ENCODE peak calls at places on chromosomes 1 and 21, in five cellular contexts. B is K562, C is HepG2, X is H1, K is GM12878. I is an unnamed sample.

GRCh38 chr1:228282329-228283042 is 74.6 kb downstream of the OBSCN start:
- DNase-seq in X (no peak), K (no peak), B (no peak), C (no peak), I (no peak)

GRCh38 chr21:44870748-44871495 is 2.6 kb downstream of the PTTG1IP start:
- DNase-seq in K (no peak), C (peak), B (no peak), X (no peak), I (no peak)

GRCh38 chr1:182193908-182194550 is 132.5 kb upstream of the ZNF648 start:
- DNase-seq in C (no peak), B (no peak), K (no peak), X (no peak), I (no peak)

GRCh38 chr1:223211323-223211985 is 68.4 kb upstream of the TLR5 start:
- DNase-seq in K (no peak), C (no peak), B (no peak), X (no peak), I (no peak)

GRCh38 chr1:53371851-53372250 is 44.0 kb upstream of the LRP8 start:
- DNase-seq in C (no peak), K (no peak), B (no peak), X (no peak), I (no peak)

GRCh38 chr1:22315315-22316078 is 136.2 kb upstream of the ZBTB40 start:
- DNase-seq in B (no peak), K (no peak), C (no peak), X (no peak), I (no peak)

GRCh38 chr1:236455242-236455641 is 61.2 kb downstream of the EDARADD start:
- DNase-seq in X (no peak), K (no peak), B (no peak), C (no peak), I (no peak)

GRCh38 chr1:94621392-94621791 is 79.8 kb upstream of the F3 start:
- DNase-seq in B (peak), C (no peak), X (no peak), K (no peak), I (peak)

GRCh38 chr1:220604921-220605320 is 77.0 kb downstream of the MARK1 start:
- DNase-seq in K (no peak), B (no peak), X (no peak), C (no peak), I (no peak)

GRCh38 chr1:153597206-153597605 is 15.7 kb downstream of the S100A16 start:
- DNase-seq in C (peak), X (no peak), K (peak), B (no peak), I (peak)

GRCh38 chr1:100866041-100866900 is 28.4 kb downstream of the EXTL2 start:
- DNase-seq in B (peak), X (no peak), K (no peak), C (peak), I (peak)

GRCh38 chr1:187096689-187097088 is 267.9 kb downstream of the PLA2G4A start:
- DNase-seq in C (no peak), X (no peak), K (no peak), B (no peak), I (no peak)

GRCh38 chr1:10528066-10529014 is 53.6 kb downstream of the PEX14 start:
- DNase-seq in K (no peak), B (no peak), X (no peak), C (no peak), I (peak)

GRCh38 chr1:222167111-222167510 is 380.8 kb downstream of the HHIPL2 start:
- DNase-seq in X (peak), B (peak), C (no peak), K (peak), I (peak)

GRCh38 chr1:6347641-6348487 is 45.7 kb downstream of the ACOT7 start:
- DNase-seq in C (peak), K (no peak), X (peak), B (peak), I (peak)

GRCh38 chr1:37438037-37438970 is 36.1 kb upstream of the ZC3H12A start:
- DNase-seq in C (no peak), B (no peak), K (no peak), X (no peak), I (no peak)

GRCh38 chr1:185663771-185664296 is 70.4 kb upstream of the HMCN1 start:
- DNase-seq in B (no peak), X (no peak), C (no peak), K (no peak), I (no peak)

GRCh38 chr1:225462429-225462713 is 34.5 kb upstream of the LBR start:
- DNase-seq in C (no peak), K (no peak), X (no peak), B (no peak), I (no peak)

GRCh38 chr1:39670689-39671088 is 1.2 kb downstream of the NT5C1A start:
- DNase-seq in C (no peak), X (no peak), B (no peak), K (no peak), I (no peak)

GRCh38 chr1:41843378-41843777 is 75.3 kb downstream of the HIVEP3 start:
- DNase-seq in X (no peak), C (no peak), K (no peak), B (no peak), I (no peak)

GRCh38 chr1:228062085-228062791 is 20.3 kb upstream of the ARF1 start:
- DNase-seq in B (no peak), C (no peak), X (peak), K (no peak), I (no peak)

GRCh38 chr1:151905070-151905442 is 4.3 kb downstream of the THEM4 start:
- DNase-seq in B (no peak), C (no peak), K (no peak), X (no peak), I (no peak)

GRCh38 chr1:200154069-200154767 is 126.7 kb downstream of the NR5A2 start:
- DNase-seq in B (peak), C (no peak), K (peak), X (no peak), I (no peak)

GRCh38 chr1:181812211-181812610 is 249.3 kb downstream of the ZNF648 start:
- DNase-seq in B (no peak), C (no peak), X (no peak), K (no peak), I (no peak)

GRCh38 chr1:89873757-89874156 is 52.9 kb downstream of the LRRC8D start:
- DNase-seq in X (no peak), K (no peak), B (no peak), C (no peak), I (no peak)

GRCh38 chr1:34803770-34804169 is 11.0 kb downstream of the GJA4 start:
- DNase-seq in C (no peak), B (peak), X (no peak), K (no peak), I (no peak)

GRCh38 chr1:206551296-206551984 is 44.1 kb downstream of the RASSF5 start:
- DNase-seq in K (no peak), C (no peak), X (no peak), B (peak), I (no peak)

GRCh38 chr1:59486595-59486994 is 189.7 kb downstream of the FGGY start:
- DNase-seq in B (no peak), X (no peak), C (no peak), K (no peak), I (no peak)

GRCh38 chr1:216531308-216532239 is 108.3 kb upstream of the USH2A start:
- DNase-seq in X (no peak), C (no peak), K (no peak), B (no peak), I (no peak)

GRCh38 chr1:2344744-2345296 is 46.5 kb downstream of the MORN1 start:
- DNase-seq in K (no peak), X (no peak), B (no peak), C (no peak), I (no peak)

GRCh38 chr1:176843352-176844297 is 320.9 kb downstream of the ASTN1 start:
- DNase-seq in X (no peak), K (no peak), B (peak), C (peak), I (no peak)

GRCh38 chr1:64654519-64655341 is 90.1 kb upstream of the RAVER2 start:
- DNase-seq in C (no peak), X (no peak), B (no peak), K (no peak), I (no peak)
- TF ChIP-seq HDAC2 in C (no peak), X (no peak), B (no peak), K (no peak), I (no peak)

GRCh38 chr1:109315288-109315687 is 8.5 kb upstream of the MYBPHL start:
- DNase-seq in K (no peak), X (no peak), B (no peak), C (no peak), I (no peak)

GRCh38 chr1:109312246-109312645 is 5.4 kb upstream of the MYBPHL start:
- DNase-seq in C (no peak), K (no peak), X (no peak), B (no peak), I (no peak)

GRCh38 chr1:109314805-109315204 is 8.0 kb upstream of the MYBPHL start:
- DNase-seq in K (no peak), X (no peak), B (no peak), C (no peak), I (no peak)

GRCh38 chr1:109309347-109309746 is 2.5 kb upstream of the MYBPHL start:
- DNase-seq in X (no peak), B (no peak), K (no peak), C (peak), I (no peak)

GRCh38 chr1:109312978-109313775 is 6.4 kb upstream of the MYBPHL start:
- DNase-seq in C (no peak), B (no peak), K (no peak), X (no peak), I (no peak)
- TF ChIP-seq HDAC2 in C (no peak), B (no peak), K (no peak), X (no peak), I (no peak)

GRCh38 chr1:178938959-178939317 is 68.1 kb upstream of the ANGPTL1 start:
- DNase-seq in K (no peak), C (no peak), X (peak), B (no peak), I (no peak)
- TF ChIP-seq HDAC2 in K (no peak), C (no peak), X (no peak), B (no peak), I (no peak)

GRCh38 chr1:93447481-93448291 is at the start of gene FNBP1L:
- DNase-seq in K (no peak), B (peak), X (peak), C (peak), I (peak)
- TF ChIP-seq HDAC2 in K (no peak), B (no peak), X (no peak), C (no peak), I (no peak)

GRCh38 chr21:38356898-38357297 is 100.1 kb downstream of the KCNJ15 start:
- DNase-seq in K (no peak), B (no peak), C (no peak), X (peak), I (no peak)
- TF ChIP-seq HDAC2 in K (no peak), B (no peak), C (no peak), X (no peak), I (no peak)

GRCh38 chr21:42685036-42685435 is 31.6 kb downstream of the PDE9A start:
- DNase-seq in C (no peak), B (no peak), K (no peak), X (no peak), I (no peak)
- TF ChIP-seq HDAC2 in C (no peak), B (no peak), K (no peak), X (no peak), I (no peak)

DNA sequence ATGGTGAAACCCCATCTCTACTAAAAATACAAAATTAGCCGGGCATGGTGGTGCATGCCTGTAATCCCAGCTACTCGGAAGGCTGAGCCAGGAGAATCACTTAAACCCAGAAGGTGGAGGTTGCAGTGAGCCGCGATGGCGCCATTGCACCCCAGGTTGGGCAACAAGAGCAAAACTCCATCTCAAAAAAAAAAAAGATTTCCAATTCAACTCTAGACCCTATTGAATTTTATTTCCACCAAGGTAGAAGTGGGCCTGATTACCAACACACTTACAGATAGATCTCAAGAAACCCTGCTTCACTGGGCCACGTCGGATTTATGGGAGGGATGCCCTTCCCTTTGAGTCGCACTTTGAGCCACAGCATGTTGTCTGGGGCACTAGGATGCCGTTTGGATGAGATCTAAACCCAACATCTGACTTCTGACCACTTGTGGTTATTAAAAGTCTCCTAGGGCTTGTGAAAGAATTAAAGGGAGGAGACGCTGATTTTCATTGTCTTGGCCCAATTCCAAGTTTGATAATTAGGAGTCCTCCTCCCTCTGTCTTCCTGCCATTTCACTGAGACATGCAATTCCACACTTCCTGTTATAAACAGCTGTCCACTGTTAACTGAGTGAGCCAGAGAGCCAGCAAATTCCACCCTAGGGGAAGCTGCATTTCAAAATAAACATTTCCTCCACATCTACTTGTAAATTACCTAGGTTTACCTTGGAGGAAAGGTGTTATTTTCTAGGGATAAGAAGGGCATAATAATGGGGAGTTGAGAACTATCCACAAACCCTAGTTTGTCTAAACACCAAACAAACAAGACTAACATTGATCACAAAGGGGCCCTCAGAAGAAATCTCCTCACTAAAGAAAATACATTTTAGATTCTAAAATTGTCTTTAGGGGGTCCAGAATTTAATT is 5.2 kb upstream of the RERE start:
- DNase-seq in K (no peak), X (no peak), B (peak), C (peak), I (no peak)
- TF ChIP-seq HDAC2 in K (no peak), X (no peak), B (peak), C (no peak), I (no peak)